ENCODE peak calls at places on chromosomes 12 and 14, in five cellular contexts. U is astrocyte of the spinal cord, Z is left cardiac atrium, H is mesothelial cell of epicardium, R is H54. Y is an unnamed sample.

GRCh38 chr12:123269980-123270379 is 1.7 kb downstream of the CDK2AP1 start:
- DNase-seq in Z (no peak), R (peak; percentile 35), H (no peak), U (no peak), Y (peak; percentile 76)

GRCh38 chr12:53428741-53429140 is 5.1 kb downstream of the AMHR2 start:
- DNase-seq in Z (no peak), R (no peak), H (no peak), U (no peak), Y (no peak)

GRCh38 chr12:95790025-95790911 is at the start of gene NTN4:
- DNase-seq in H (peak; percentile 55), U (peak; percentile 41), R (no peak), Z (peak; percentile 74), Y (peak; percentile 89)

GRCh38 chr12:19759229-19759628 is 319.9 kb downstream of the AEBP2 start:
- DNase-seq in H (no peak), U (peak; percentile 77), R (no peak), Z (no peak), Y (no peak)

GRCh38 chr14:92589213-92589852 is 75.8 kb downstream of the RIN3 start:
- DNase-seq in Z (no peak), H (no peak), R (no peak), U (no peak), Y (no peak)

GRCh38 chr12:7107181-7108041 is 1.6 kb downstream of the C1RL start:
- DNase-seq in Z (no peak), U (no peak), H (no peak), R (no peak), Y (no peak)

GRCh38 chr14:102087762-102088011 is 843 bp upstream of the HSP90AA1 start:
- DNase-seq in Z (no peak), R (no peak), U (no peak), H (no peak), Y (no peak)

GRCh38 chr14:91295851-91296796 is 51.6 kb upstream of the GPR68 start:
- DNase-seq in H (no peak), U (no peak), Z (no peak), R (no peak), Y (no peak)

GRCh38 chr12:2682301-2683282 is 112.2 kb upstream of the FKBP4 start:
- DNase-seq in Z (no peak), H (peak; percentile 27), R (no peak), U (peak; percentile 41), Y (no peak)

GRCh38 chr12:125023065-125023464 is 29.6 kb downstream of the BRI3BP start:
- DNase-seq in Z (no peak), R (no peak), U (no peak), H (no peak), Y (no peak)

GRCh38 chr14:66038214-66038977 is 447.8 kb upstream of the CCDC196 start:
- DNase-seq in U (no peak), Z (no peak), R (no peak), H (no peak), Y (no peak)

GRCh38 chr14:103528158-103528511 is 861 bp upstream of the TRMT61A start:
- DNase-seq in R (no peak), H (no peak), U (no peak), Z (no peak), Y (no peak)

GRCh38 chr12:123344086-123344485 is 20.6 kb downstream of the SBNO1 start:
- DNase-seq in Z (no peak), H (no peak), R (no peak), U (no peak), Y (no peak)

GRCh38 chr14:51318777-51319176 is 78.7 kb downstream of the TMX1 start:
- DNase-seq in H (no peak), R (no peak), U (no peak), Z (no peak), Y (no peak)